ENCODE peak calls at places on chromosomes 3 and 15, in nine cellular contexts. L is neural progenitor cell, A is tibial nerve, G is upper lobe of right lung, Q is AG10803, M is fibroblast of lung, J is RWPE1, X is GM12864, C is glutamatergic neuron. B is an unnamed sample.

GRCh38 chr3:195060531-195061385 is 210.2 kb downstream of the XXYLT1 start:
- DNase-seq in C (no peak), J (no peak), A (no peak), M (no peak), X (no peak), L (peak), Q (no peak), G (peak), B (no peak)

GRCh38 chr3:123123716-123124616 is 57.1 kb downstream of the PDIA5 start:
- DNase-seq in C (peak), G (no peak), M (no peak), J (no peak), L (no peak), X (no peak), A (no peak), Q (no peak), B (no peak)

GRCh38 chr15:78242128-78242527 is 7.8 kb upstream of the ACSBG1 start:
- DNase-seq in A (no peak), X (no peak), C (peak), Q (no peak), L (peak), M (no peak), G (no peak), J (no peak), B (no peak)

GRCh38 chr3:128294999-128295468 is 141.8 kb downstream of the EEFSEC start:
- DNase-seq in Q (no peak), J (no peak), A (no peak), L (no peak), M (no peak), G (no peak), C (no peak), X (no peak), B (no peak)

GRCh38 chr15:51444112-51444511 is 102.7 kb downstream of the GLDN start:
- DNase-seq in A (no peak), Q (no peak), L (no peak), G (no peak), J (no peak), X (no peak), M (no peak), C (no peak), B (no peak)

GRCh38 chr15:73700041-73700842 is 16.1 kb downstream of the CD276 start:
- DNase-seq in A (peak), X (peak), M (peak), J (peak), Q (peak), G (no peak), C (peak), L (peak), B (peak)

GRCh38 chr3:73144276-73144675 is 82.8 kb downstream of the EBLN2 start:
- DNase-seq in C (no peak), J (no peak), Q (peak), A (peak), L (no peak), M (no peak), X (no peak), G (no peak), B (no peak)

GRCh38 chr3:55198554-55198953 is 270.7 kb upstream of the LRTM1 start:
- DNase-seq in G (no peak), C (no peak), J (no peak), L (no peak), Q (peak), M (peak), A (no peak), X (no peak), B (no peak)

DNA sequence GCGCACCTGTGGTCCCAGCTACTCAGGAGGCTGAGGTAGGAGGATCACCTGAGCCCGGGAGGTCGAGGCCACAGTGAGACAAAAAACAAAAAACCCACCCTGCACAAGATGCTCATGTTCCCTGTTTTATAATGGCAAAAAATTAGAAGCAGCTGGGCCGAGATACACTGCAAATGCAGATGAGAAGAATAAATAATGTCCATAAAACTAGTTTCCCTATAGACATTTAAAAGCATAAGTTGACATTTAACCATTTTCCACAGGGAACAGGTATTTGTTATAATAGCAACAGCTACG is 537 bp upstream of the SCAP start:
- DNase-seq in C (no peak), Q (no peak), L (no peak), G (no peak), M (no peak), A (no peak), X (no peak), J (no peak), B (no peak)
- TF ChIP-seq CTCF in C (no peak), Q (no peak), L (no peak), G (no peak), M (no peak), A (no peak), X (no peak), J (no peak), B (no peak)

GRCh38 chr3:14432996-14433572 is 30.7 kb downstream of the SLC6A6 start:
- DNase-seq in X (no peak), A (no peak), Q (no peak), G (peak), M (no peak), L (no peak), C (no peak), J (no peak), B (no peak)

GRCh38 chr3:14436954-14437281 is 34.5 kb downstream of the SLC6A6 start:
- DNase-seq in A (no peak), C (no peak), X (no peak), L (no peak), G (no peak), M (no peak), Q (no peak), J (no peak), B (no peak)

GRCh38 chr3:14434105-14434504 is 31.7 kb downstream of the SLC6A6 start:
- DNase-seq in X (no peak), A (no peak), J (no peak), L (no peak), C (no peak), M (peak), G (peak), Q (peak), B (no peak)

GRCh38 chr3:14435175-14436011 is 33.0 kb downstream of the SLC6A6 start:
- DNase-seq in A (no peak), M (peak), Q (peak), X (no peak), C (no peak), L (no peak), G (peak), J (no peak), B (no peak)

DNA sequence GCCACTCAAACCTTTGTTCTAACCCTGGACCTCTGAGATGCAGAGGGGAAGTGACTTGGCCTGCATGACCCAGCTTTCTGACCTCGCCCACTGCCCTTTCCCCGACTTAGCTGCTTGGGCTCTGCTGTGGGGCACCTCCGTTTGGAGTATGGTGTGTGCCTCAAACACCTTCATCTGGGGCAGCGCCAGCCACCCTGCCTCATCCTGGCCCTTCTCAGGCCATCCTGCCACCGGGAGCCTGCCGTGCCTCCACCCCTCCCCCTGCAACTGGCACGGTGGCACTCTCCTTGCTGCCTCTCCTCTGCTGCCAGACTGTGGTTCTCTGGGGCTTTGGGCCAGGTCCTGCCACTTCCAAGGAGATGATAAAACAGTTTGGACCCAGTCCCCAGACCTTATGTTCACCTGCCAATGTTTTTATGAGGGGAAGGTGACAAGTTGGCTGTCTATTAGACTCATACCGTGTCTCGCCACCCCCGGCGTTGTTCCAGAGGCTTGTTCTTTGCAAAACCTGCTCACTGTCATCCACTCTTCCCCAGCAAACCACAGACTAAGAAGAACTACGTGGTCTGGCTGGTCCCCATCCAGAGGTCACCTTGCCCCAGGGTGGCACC is 32.2 kb downstream of the SLC6A6 start:
- DNase-seq in C (no peak), Q (no peak), L (no peak), X (no peak), J (no peak), M (no peak), G (peak), A (no peak), B (peak)
- TF ChIP-seq CTCF in C (no peak), Q (no peak), L (no peak), X (no peak), J (no peak), M (no peak), G (no peak), A (no peak), B (no peak)

GRCh38 chr3:2236203-2236602 is 137.5 kb downstream of the CNTN4 start:
- DNase-seq in C (no peak), M (no peak), X (no peak), L (no peak), J (no peak), G (no peak), A (no peak), Q (no peak), B (no peak)
- TF ChIP-seq CTCF in C (no peak), M (no peak), X (no peak), L (no peak), J (no peak), G (no peak), A (no peak), Q (no peak), B (no peak)

DNA sequence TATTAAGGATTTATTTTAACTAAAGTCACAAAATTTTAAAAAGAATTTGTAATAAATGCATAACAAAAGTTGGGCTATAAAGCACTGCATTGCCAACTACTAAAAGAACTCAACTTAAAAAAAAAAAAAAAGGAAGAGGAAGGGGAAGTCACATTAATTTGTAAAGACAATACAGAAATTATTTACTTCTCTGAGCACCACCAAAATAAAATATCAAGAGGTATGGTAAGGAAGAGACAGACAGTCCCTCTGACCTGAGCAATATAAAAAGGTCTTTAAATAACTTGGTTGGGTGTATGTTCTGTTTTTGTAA is 83.5 kb downstream of the UACA start:
- DNase-seq in G (no peak), L (no peak), X (no peak), M (no peak), Q (no peak), C (no peak), J (no peak), A (no peak), B (no peak)
- TF ChIP-seq CTCF in G (no peak), L (no peak), X (no peak), M (no peak), Q (no peak), C (no peak), J (peak), A (no peak), B (no peak)